ENCODE peak calls at places on chromosome 14, in five cellular contexts. M is MG63; O is ovary; F is stimulated activated naive CD8-positive, alpha-beta T cell treated with anti-CD3 and anti-CD28 coated beads, Interleukin-15, Interleukin-2, amounts not matched to agents 100 U/mL and 50 U/mL, for 24 hours; D is G401. T is an unnamed sample.

GRCh38 chr14:75279153-75279738 is 618 bp downstream of the FOS start:
- DNase-seq in M (no peak), F (peak), D (peak), O (peak), T (peak)

GRCh38 chr14:67517083-67517482 is 16.0 kb upstream of the PLEKHH1 start:
- DNase-seq in M (no peak), O (no peak), F (no peak), D (peak), T (no peak)

GRCh38 chr14:104867371-104868059 is 2.4 kb downstream of the CEP170B start:
- DNase-seq in M (no peak), F (no peak), D (no peak), O (no peak), T (no peak)

GRCh38 chr14:21711360-21711961 is 37.8 kb upstream of the OR4E1 start:
- DNase-seq in O (no peak), D (peak), F (peak), M (no peak), T (peak)

GRCh38 chr14:51716610-51717009 is 64.9 kb downstream of the FRMD6 start:
- DNase-seq in M (no peak), O (no peak), D (no peak), F (no peak), T (no peak)

GRCh38 chr14:23306412-23307145 is at the start of gene BCL2L2:
- DNase-seq in F (peak), D (peak), M (peak), O (peak), T (peak)

GRCh38 chr14:68794856-68795601 is 2.2 kb upstream of the ZFP36L1 start:
- DNase-seq in F (peak), D (no peak), M (peak), O (peak), T (peak)

GRCh38 chr14:63542231-63542999 is 762 bp downstream of the PPP2R5E start:
- DNase-seq in F (peak), M (no peak), D (peak), O (no peak), T (peak)

GRCh38 chr14:106318700-106319099 is 792.3 kb downstream of the TMEM121 start:
- DNase-seq in D (no peak), F (peak), M (no peak), O (no peak), T (peak)

GRCh38 chr14:50830932-50831703 is at the start of gene NIN:
- DNase-seq in D (peak), O (peak), M (peak), F (peak), T (peak)

GRCh38 chr14:54532111-54533012 is 22.7 kb downstream of the CGRRF1 start:
- DNase-seq in M (no peak), O (no peak), D (no peak), F (no peak), T (no peak)

T was measured in erythroblast.